ENCODE peak calls at places on chromosomes 7 and 10, in nine cellular contexts. L is suprapubic skin, Y is body of pancreas, R is ovary, O is adrenal gland, M is tibial nerve, G is HCT116, F is transverse colon, Q is stomach. B is an unnamed sample.

GRCh38 chr10:128704716-128705115 is 578.5 kb upstream of the MKI67 start:
- DNase-seq in L (no peak), Y (no peak), R (no peak), O (no peak), M (no peak), G (no peak), F (no peak), Q (no peak), B (no peak)

GRCh38 chr10:4186849-4187248 is 401.8 kb upstream of the KLF6 start:
- DNase-seq in L (no peak), Y (no peak), R (no peak), O (no peak), M (no peak), G (no peak), F (no peak), Q (no peak), B (no peak)

GRCh38 chr10:105063796-105064195 is 422.7 kb downstream of the SORCS3 start:
- DNase-seq in L (no peak), Y (peak), R (no peak), O (peak), M (no peak), G (peak), F (peak), Q (peak), B (no peak)

GRCh38 chr10:12947741-12948140 is 53.8 kb downstream of the CCDC3 start:
- DNase-seq in L (no peak), Y (no peak), R (no peak), O (no peak), M (no peak), G (no peak), F (no peak), Q (no peak), B (no peak)

GRCh38 chr7:94422136-94422535 is 27.4 kb downstream of the COL1A2 start:
- DNase-seq in L (no peak), Y (no peak), R (no peak), O (no peak), M (no peak), G (no peak), F (no peak), Q (no peak), B (no peak)

GRCh38 chr7:119197872-119198527 is 973.5 kb downstream of the ANKRD7 start:
- DNase-seq in L (no peak), Y (peak), R (no peak), O (peak), M (no peak), G (peak), F (no peak), Q (peak), B (no peak)

GRCh38 chr7:7414776-7415603 is 120.7 kb downstream of the COL28A1 start:
- DNase-seq in L (no peak), Y (no peak), R (no peak), O (no peak), M (no peak), G (no peak), F (no peak), Q (no peak), B (no peak)

GRCh38 chr7:107966701-107967100 is 36.3 kb downstream of the LAMB1 start:
- DNase-seq in L (no peak), Y (no peak), R (no peak), O (no peak), M (no peak), G (no peak), F (no peak), Q (no peak), B (no peak)

GRCh38 chr10:93071674-93072224 is 1.9 kb upstream of the CYP26A1 start:
- DNase-seq in L (no peak), Y (peak), R (no peak), O (peak), M (no peak), G (no peak), F (peak), Q (no peak), B (no peak)

GRCh38 chr10:30812018-30812851 is 182.7 kb upstream of the LYZL2 start:
- DNase-seq in L (no peak), Y (peak), R (peak), O (peak), M (peak), G (no peak), F (peak), Q (no peak), B (no peak)

GRCh38 chr10:124650820-124651401 is 93.3 kb downstream of the FAM53B start:
- DNase-seq in L (no peak), Y (no peak), R (no peak), O (no peak), M (no peak), G (no peak), F (no peak), Q (no peak), B (no peak)

GRCh38 chr10:69890065-69890831 is 88.5 kb downstream of the COL13A1 start:
- DNase-seq in L (no peak), Y (no peak), R (no peak), O (no peak), M (no peak), G (no peak), F (no peak), Q (peak), B (no peak)

GRCh38 chr7:12456506-12456905 is 52.8 kb upstream of the VWDE start:
- DNase-seq in L (no peak), Y (no peak), R (no peak), O (no peak), M (no peak), G (no peak), F (no peak), Q (no peak), B (no peak)

GRCh38 chr7:36986429-36987362 is 262.4 kb upstream of the AOAH start:
- DNase-seq in L (peak), Y (peak), R (peak), O (peak), M (peak), G (peak), F (peak), Q (peak), B (no peak)

GRCh38 chr10:69333205-69333604 is 54.9 kb downstream of the HK1 start:
- DNase-seq in L (no peak), Y (peak), R (no peak), O (no peak), M (no peak), G (no peak), F (no peak), Q (peak), B (peak)

GRCh38 chr7:129906700-129907099 is 46.1 kb downstream of the UBE2H start:
- DNase-seq in L (no peak), Y (no peak), R (no peak), O (no peak), M (no peak), G (peak), F (no peak), Q (no peak), B (no peak)

DNA sequence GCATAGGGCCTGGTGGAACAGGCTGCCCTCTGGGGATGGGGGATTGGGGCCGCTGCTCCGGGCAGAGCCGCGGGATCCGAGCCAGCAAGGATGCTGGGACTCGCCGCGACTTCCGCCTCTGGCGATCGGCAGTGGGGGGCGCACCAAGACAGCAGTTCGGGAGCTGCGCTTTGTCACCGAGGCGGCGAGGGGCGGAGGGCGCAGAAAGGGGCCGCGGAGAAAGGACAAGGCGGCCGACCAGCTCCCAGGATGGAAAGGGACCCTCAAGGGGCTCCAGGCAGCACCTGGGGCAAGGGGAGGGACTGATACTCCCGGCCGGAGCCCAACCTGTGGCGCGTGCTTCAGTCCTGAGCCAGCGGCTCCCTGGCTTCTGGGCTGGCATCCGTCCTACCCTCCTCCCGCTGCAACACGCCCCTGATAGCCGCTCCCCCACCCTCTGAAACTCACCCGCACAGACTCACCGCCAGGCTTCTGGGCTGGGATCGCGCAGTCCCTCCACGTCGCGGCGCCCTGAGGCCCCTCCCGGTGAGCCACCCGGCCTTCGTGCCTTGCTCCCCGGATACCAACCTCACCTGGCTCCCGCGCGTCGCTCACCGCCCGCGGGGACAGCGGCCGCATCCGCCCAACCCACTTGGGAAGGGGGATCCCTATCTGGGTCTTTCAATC is 7.1 kb upstream of the EVX1 start:
- DNase-seq in L (no peak), Y (no peak), R (peak), O (peak), M (no peak), G (peak), F (peak), Q (peak), B (no peak)
- TF ChIP-seq POLR2A in L (no peak), Y (no peak), R (no peak), O (no peak), M (no peak), G (peak), F (no peak), Q (no peak), B (no peak)

DNA sequence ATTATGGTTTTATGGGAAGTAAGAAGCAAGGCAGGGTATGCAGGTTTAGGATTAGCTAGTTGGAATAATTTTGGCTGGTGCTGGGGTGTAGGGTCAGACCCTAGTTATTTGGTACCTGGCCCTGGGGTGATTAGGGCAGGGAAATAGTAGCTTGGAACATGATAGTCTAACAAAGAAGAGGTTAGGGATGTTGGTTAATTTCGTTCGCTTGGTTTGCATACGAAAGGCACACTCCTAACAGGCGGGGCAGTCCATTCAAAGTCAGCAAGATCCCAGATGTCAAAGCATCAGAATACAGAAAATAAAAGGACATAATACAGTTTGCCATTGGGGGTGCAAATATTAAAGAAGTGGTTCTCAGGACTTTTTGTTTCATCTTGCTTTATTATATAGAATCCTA is 55.7 kb upstream of the ITPRID1 start:
- DNase-seq in L (no peak), Y (no peak), R (no peak), O (no peak), M (no peak), G (no peak), F (no peak), Q (no peak), B (no peak)
- TF ChIP-seq POLR2A in L (no peak), Y (no peak), R (no peak), O (no peak), M (no peak), G (no peak), F (no peak), Q (no peak), B (no peak)

DNA sequence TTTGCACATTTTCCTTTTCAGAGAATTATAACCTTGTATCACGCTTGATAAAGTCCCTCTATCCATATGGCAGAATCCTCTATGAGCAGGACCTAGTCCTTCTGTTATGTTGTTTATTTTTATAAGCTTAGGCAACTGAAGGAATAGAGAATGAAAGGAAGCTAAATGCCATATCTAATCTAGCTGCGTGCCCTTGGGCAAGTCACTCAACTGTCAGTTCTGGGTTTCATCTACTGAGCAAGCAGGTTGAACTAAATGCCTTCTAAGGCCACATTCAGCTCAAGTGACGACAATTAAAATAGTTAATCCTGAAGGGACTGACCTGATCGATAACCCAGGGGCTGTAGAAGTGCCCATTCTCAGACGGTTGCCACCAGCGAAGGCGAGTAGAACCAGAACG is 93.9 kb upstream of the SLC26A5 start:
- DNase-seq in L (no peak), Y (no peak), R (no peak), O (no peak), M (no peak), G (no peak), F (no peak), Q (no peak), B (no peak)
- TF ChIP-seq POLR2A in L (no peak), Y (no peak), R (no peak), O (no peak), M (no peak), G (no peak), F (no peak), Q (no peak), B (no peak)

DNA sequence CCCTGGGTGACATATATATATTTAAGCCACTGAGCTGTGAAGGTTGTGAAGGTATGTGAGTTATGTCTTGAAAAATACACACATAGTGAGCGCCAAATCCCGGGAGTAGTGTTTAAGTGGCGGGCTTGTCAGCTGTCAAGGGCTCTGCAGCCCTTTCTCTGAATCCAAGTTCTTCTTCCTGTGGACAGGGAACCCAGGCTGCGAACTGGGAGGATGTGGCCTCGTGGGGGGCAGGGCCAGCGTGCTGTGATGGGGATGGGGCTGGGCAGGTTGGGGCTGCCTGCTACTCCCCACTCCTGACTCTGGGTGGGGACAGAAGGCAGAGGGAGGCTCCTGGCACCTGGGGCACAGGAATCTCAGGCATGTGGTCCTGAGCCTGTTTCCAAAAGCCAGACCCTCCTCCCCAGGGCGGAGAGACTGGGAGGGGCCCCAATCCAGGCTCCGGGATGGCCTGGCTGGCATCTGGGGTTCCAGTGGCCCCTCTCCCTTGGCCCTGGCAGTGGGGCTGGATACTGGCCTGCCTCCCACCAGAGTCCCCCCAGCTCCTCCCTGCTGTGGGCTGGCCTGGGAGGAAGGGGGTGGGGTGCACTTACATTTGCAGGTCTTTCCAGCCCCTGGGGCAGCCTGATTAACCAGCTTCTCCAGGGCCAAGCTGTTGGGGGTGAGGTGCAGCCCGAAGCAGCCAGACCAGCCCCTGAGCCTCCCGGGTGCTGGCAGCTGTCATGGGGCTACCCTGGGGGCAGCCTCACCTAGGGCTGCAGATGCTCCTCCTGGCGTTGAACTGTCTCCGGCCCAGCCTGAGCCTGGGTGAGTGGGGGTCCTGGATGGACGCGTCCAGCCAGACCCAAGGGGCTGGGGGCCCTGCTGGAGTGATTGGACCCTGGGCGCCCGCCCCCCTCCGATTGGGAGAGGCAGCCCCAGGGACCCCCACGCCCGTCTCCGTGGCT is at the start of gene UPK3B:
- DNase-seq in L (peak), Y (peak), R (no peak), O (no peak), M (no peak), G (no peak), F (no peak), Q (no peak), B (no peak)
- TF ChIP-seq POLR2A in L (no peak), Y (no peak), R (no peak), O (no peak), M (no peak), G (no peak), F (no peak), Q (no peak), B (no peak)

DNA sequence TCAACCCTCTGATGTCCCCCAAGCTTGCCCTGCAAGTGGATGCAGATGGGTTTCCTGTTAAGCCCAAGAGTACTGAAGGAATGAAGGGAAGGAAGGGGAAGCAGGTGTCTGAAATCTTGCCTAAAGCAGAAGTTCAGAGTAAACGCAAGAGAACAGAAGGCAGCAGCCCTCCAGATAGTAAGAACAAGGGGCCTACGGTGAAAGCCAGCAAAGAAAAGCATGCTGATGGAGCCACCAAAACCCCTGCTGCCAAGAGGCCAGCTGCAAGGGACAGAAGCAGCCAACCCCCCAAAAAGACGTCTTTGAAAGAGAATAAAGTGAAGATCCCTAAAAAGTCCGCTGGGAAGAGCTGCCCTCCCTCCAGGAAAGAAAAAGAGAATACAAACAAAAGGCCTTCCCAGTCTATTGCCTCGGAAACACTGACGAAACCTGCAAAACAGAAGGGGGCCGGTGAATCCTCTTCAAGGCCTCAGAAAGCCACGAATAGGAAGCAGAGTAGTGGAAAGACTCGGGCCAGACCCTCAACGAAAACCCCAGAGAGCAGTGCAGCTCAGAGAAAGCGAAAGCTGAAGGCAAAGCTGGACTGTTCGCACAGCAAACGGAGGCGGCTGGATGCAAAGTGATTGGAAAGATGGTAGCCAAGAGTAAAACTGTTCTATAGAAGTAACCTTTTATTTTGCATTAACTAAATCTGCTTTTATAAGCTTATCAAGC is 152.6 kb downstream of the LCOR start:
- DNase-seq in L (no peak), Y (no peak), R (no peak), O (no peak), M (no peak), G (no peak), F (no peak), Q (no peak), B (no peak)
- TF ChIP-seq POLR2A in L (no peak), Y (no peak), R (no peak), O (no peak), M (no peak), G (no peak), F (no peak), Q (no peak), B (no peak)

GRCh38 chr10:79084012-79084971 is 15.5 kb downstream of the ZMIZ1 start:
- DNase-seq in L (peak), Y (peak), R (peak), O (peak), M (peak), G (no peak), F (peak), Q (peak), B (peak)
- TF ChIP-seq POLR2A in L (no peak), Y (peak), R (no peak), O (no peak), M (no peak), G (no peak), F (no peak), Q (no peak), B (no peak)

GRCh38 chr7:151015967-151016366 is 8.3 kb downstream of the ATG9B start:
- DNase-seq in L (no peak), Y (no peak), R (no peak), O (no peak), M (no peak), G (no peak), F (no peak), Q (no peak), B (no peak)
- TF ChIP-seq POLR2A in L (no peak), Y (no peak), R (no peak), O (no peak), M (no peak), G (no peak), F (no peak), Q (no peak), B (no peak)

GRCh38 chr7:44110724-44111635 is 6.8 kb downstream of the AEBP1 start:
- DNase-seq in L (no peak), Y (no peak), R (no peak), O (no peak), M (no peak), G (no peak), F (no peak), Q (no peak), B (no peak)

GRCh38 chr7:44111759-44112158 is 7.6 kb downstream of the AEBP1 start:
- DNase-seq in L (no peak), Y (no peak), R (no peak), O (no peak), M (no peak), G (no peak), F (no peak), Q (no peak), B (no peak)

GRCh38 chr7:44113764-44114354 is 9.5 kb downstream of the POLD2 start:
- DNase-seq in L (no peak), Y (no peak), R (no peak), O (no peak), M (no peak), G (no peak), F (no peak), Q (no peak), B (no peak)

GRCh38 chr7:44112997-44113763 is 9.0 kb downstream of the AEBP1 start:
- DNase-seq in L (no peak), Y (no peak), R (peak), O (no peak), M (no peak), G (no peak), F (no peak), Q (no peak), B (no peak)

DNA sequence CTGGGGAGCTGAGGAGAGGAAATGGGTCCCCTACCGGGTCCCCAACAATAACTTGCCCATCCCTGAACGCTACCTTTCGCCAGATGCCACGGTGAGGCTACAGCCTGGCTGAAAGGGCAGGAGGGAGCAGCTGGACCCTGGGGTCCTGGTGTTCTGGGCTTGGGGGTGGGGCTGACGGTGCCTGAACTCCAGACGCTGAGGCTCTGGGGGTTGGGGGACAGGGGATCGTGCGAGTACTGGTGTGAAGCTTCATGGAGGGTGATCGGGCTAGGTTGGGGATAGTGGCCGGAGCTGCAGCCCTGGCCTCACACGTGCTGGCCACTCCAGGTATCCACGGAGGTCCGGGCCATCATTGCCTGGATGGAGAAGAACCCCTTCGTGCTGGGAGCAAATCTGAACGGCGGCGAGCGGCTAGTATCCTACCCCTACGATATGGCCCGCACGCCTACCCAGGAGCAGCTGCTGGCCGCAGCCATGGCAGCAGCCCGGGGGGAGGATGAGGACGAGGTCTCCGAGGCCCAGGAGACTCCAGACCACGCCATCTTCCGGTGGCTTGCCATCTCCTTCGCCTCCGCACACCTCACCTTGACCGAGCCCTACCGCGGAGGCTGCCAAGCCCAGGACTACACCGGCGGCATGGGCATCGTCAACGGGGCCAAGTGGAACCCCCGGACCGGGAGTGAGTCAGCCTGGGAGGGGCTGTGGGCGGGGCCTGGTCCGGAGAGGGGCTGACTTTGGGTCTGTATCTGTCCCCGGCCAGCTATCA is 8.3 kb downstream of the AEBP1 start:
- DNase-seq in L (no peak), Y (peak), R (peak), O (no peak), M (no peak), G (no peak), F (no peak), Q (no peak), B (no peak)
- TF ChIP-seq POLR2A in L (no peak), Y (no peak), R (no peak), O (no peak), M (no peak), G (no peak), F (no peak), Q (no peak), B (no peak)

GRCh38 chr10:1043532-1043995 is 5.4 kb downstream of the IDI1 start:
- DNase-seq in L (no peak), Y (no peak), R (no peak), O (peak), M (no peak), G (no peak), F (peak), Q (no peak), B (no peak)
- TF ChIP-seq POLR2A in L (no peak), Y (peak), R (no peak), O (peak), M (peak), G (no peak), F (peak), Q (no peak), B (no peak)